ENCODE peak calls at places on chromosome 5, in six cellular contexts. C, O, H, B, Z and Q are unnamed samples. For H3K36me3, the result is how much of the 10 kb centered on the place peaks cover.

GRCh38 chr5:111422245-111422644 is 90.1 kb downstream of the STARD4 start:
- DNase-seq in B (no peak), C (no peak), O (no peak), Z (no peak), H (peak), Q (peak)

GRCh38 chr5:101424530-101425175 is 521.6 kb upstream of the ST8SIA4 start:
- DNase-seq in Z (no peak), C (no peak), H (no peak), B (peak), O (no peak), Q (no peak)

GRCh38 chr5:134063421-134063820 is 51.1 kb upstream of the TCF7 start:
- DNase-seq in Z (no peak), C (peak), O (no peak), B (peak), H (no peak), Q (no peak)

GRCh38 chr5:51033215-51033614 is 350.0 kb upstream of the ISL1 start:
- DNase-seq in B (no peak), H (no peak), O (peak), C (no peak), Z (no peak), Q (no peak)

GRCh38 chr5:126030698-126031097 is 392.5 kb upstream of the GRAMD2B start:
- DNase-seq in Z (no peak), B (no peak), O (no peak), C (no peak), H (no peak), Q (no peak)

GRCh38 chr5:68745459-68745858 is 348.4 kb upstream of the SLC30A5 start:
- DNase-seq in O (no peak), C (no peak), B (no peak), H (no peak), Z (no peak), Q (no peak)

GRCh38 chr5:147223951-147224791 is 10.7 kb upstream of the STK32A start:
- DNase-seq in H (no peak), O (no peak), Z (peak), B (peak), C (peak), Q (peak)

GRCh38 chr5:145917288-145917687 is 19.1 kb upstream of the SH3RF2 start:
- DNase-seq in C (no peak), O (no peak), B (no peak), H (no peak), Z (no peak), Q (no peak)

GRCh38 chr5:109866051-109866450 is 176.3 kb downstream of the MAN2A1 start:
- DNase-seq in O (no peak), B (peak), Z (no peak), C (no peak), H (no peak), Q (no peak)

GRCh38 chr5:170755679-170756456 is 27.7 kb upstream of the GABRP start:
- DNase-seq in Z (peak), C (no peak), B (no peak), H (no peak), O (peak), Q (no peak)

GRCh38 chr5:53479656-53480473 is 564 bp upstream of the FST start:
- DNase-seq in H (peak), B (peak), O (peak), Z (peak), C (peak), Q (peak)

GRCh38 chr5:14696057-14696456 is 31.5 kb downstream of the OTULIN start:
- DNase-seq in Z (no peak), C (no peak), B (no peak), O (no peak), H (no peak), Q (no peak)

GRCh38 chr5:88829053-88829452 is 53.9 kb downstream of the MEF2C start:
- DNase-seq in O (no peak), C (no peak), H (no peak), B (no peak), Z (no peak), Q (peak)

GRCh38 chr5:181043285-181044092 is 3.4 kb downstream of the BTNL9 start:
- DNase-seq in B (no peak), Z (no peak), O (no peak), H (no peak), C (no peak), Q (no peak)

GRCh38 chr5:137453476-137454080 is 45.5 kb downstream of the SPOCK1 start:
- DNase-seq in H (no peak), B (peak), Z (no peak), C (peak), O (no peak), Q (peak)

GRCh38 chr5:28380172-28380571 is 1341.8 kb upstream of the CDH9 start:
- DNase-seq in O (no peak), C (no peak), Z (no peak), H (no peak), B (no peak), Q (no peak)

GRCh38 chr5:634191-634590 is 22.1 kb downstream of the CEP72 start:
- DNase-seq in H (no peak), O (peak), Z (peak), C (no peak), B (no peak), Q (no peak)

GRCh38 chr5:154370730-154371334 is 75.0 kb upstream of the SAP30L start:
- DNase-seq in Z (no peak), O (no peak), B (no peak), H (no peak), C (no peak), Q (no peak)

GRCh38 chr5:22473865-22474264 is 379.3 kb downstream of the CDH12 start:
- DNase-seq in H (no peak), C (no peak), O (no peak), B (peak), Z (no peak), Q (no peak)

GRCh38 chr5:155728857-155729683 is 597.9 kb upstream of the SGCD start:
- DNase-seq in O (peak), Z (no peak), B (peak), C (peak), H (no peak), Q (no peak)

GRCh38 chr5:42498000-42498399 is 74.8 kb downstream of the GHR start:
- DNase-seq in O (no peak), B (no peak), Z (no peak), H (no peak), C (no peak), Q (no peak)

GRCh38 chr5:153018121-153018520 is 472.3 kb upstream of the GRIA1 start:
- DNase-seq in Z (no peak), C (no peak), O (no peak), H (no peak), B (no peak), Q (no peak)
- H3K36me3 ChIP-seq in Z (under half), C (under half), O (under half), H (under half), B (under half), Q (under half)

GRCh38 chr5:74357827-74358226 is 282.7 kb downstream of the ENC1 start:
- DNase-seq in B (no peak), C (no peak), H (no peak), Z (no peak), O (no peak), Q (no peak)

GRCh38 chr5:74356009-74356695 is 284.4 kb downstream of the ENC1 start:
- DNase-seq in O (no peak), B (no peak), H (no peak), Z (no peak), C (no peak), Q (no peak)

GRCh38 chr5:74355041-74355440 is 285.5 kb downstream of the ENC1 start:
- DNase-seq in B (no peak), Z (no peak), H (no peak), O (no peak), C (no peak), Q (no peak)

GRCh38 chr5:74352256-74352655 is 288.3 kb downstream of the ENC1 start:
- DNase-seq in H (no peak), Z (no peak), B (no peak), C (no peak), O (no peak), Q (no peak)

DNA sequence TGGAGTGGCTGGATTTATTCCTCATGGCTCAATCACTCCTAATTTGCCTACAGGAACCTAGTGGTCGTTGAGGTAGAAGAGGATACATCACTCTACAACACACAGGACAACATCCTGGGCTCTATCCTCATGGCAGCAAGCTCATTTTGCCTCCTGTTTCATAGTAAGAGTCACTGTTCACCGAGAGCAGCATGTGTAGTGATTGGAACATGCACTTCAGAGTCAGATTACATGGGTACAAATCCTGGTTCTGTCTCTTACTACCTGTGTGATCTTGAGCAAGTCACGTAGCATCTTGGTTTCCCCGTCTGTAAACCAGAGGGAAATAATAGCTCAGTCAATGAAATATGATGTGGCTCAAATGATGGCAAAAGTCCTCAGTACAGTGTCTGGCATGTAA is 285.1 kb downstream of the ENC1 start:
- DNase-seq in H (no peak), Z (no peak), B (no peak), C (no peak), O (no peak), Q (no peak)
- H3K36me3 ChIP-seq in H (under half), Z (under half), B (under half), C (under half), O (under half), Q (under half)

GRCh38 chr5:139565411-139566305 is 4.5 kb downstream of the UBE2D2 start:
- DNase-seq in C (peak), O (no peak), H (peak), Z (no peak), B (no peak), Q (peak)

GRCh38 chr5:139560752-139561654 is at the start of gene UBE2D2:
- DNase-seq in C (peak), H (peak), O (peak), Z (peak), B (peak), Q (peak)

GRCh38 chr5:139561655-139562451 is 714 bp downstream of the UBE2D2 start:
- DNase-seq in H (peak), B (peak), C (peak), Z (peak), O (no peak), Q (peak)

GRCh38 chr5:139566611-139567010 is 5.5 kb downstream of the UBE2D2 start:
- DNase-seq in B (no peak), H (no peak), O (no peak), Z (no peak), C (no peak), Q (no peak)

GRCh38 chr5:139562847-139563246 is 1.7 kb downstream of the UBE2D2 start:
- DNase-seq in B (no peak), H (no peak), Z (no peak), O (no peak), C (no peak), Q (peak)
- H3K36me3 ChIP-seq in B (under half), H (under half), Z (under half), O (under half), C (under half), Q (under half)

GRCh38 chr5:172910828-172911627 is 48.2 kb upstream of the RPL26L1 start:
- DNase-seq in Z (peak), B (peak), O (peak), C (no peak), H (peak), Q (no peak)
- H3K36me3 ChIP-seq in Z (under half), B (under half), O (under half), C (under half), H (under half), Q (under half)